ENCODE peak calls at places on chromosomes 1 and 21, in four cellular contexts. One of them, this sample, is unnamed.

GRCh38 chr1:117656202-117656641 is 50.4 kb downstream of the TENT5C start:
- DNase-seq in A549: no peak
- DNase-seq in GM12878: peak; percentile 73
- DNase-seq in K562: no peak
- DNase-seq in this sample: no peak

GRCh38 chr1:44677201-44677520 is 2.6 kb downstream of the ARMH1 start:
- DNase-seq in K562: peak; percentile 56
- DNase-seq in GM12878: no peak
- DNase-seq in A549: peak; percentile 51
- DNase-seq in this sample: peak; percentile 53

GRCh38 chr1:115138973-115139372 is 49.7 kb upstream of the TSPAN2 start:
- DNase-seq in A549: peak; percentile 90
- DNase-seq in K562: peak; percentile 86
- DNase-seq in GM12878: peak; percentile 9
- DNase-seq in this sample: peak; percentile 94

GRCh38 chr1:145977486-145978476 is 13.3 kb downstream of the POLR3GL start:
- DNase-seq in K562: peak; percentile 72
- DNase-seq in A549: peak; percentile 80
- DNase-seq in GM12878: no peak
- DNase-seq in this sample: peak; percentile 85

GRCh38 chr1:85681087-85681486 is 27.1 kb downstream of the ZNHIT6 start:
- DNase-seq in K562: no peak
- DNase-seq in A549: peak; percentile 60
- DNase-seq in GM12878: no peak
- DNase-seq in this sample: peak; percentile 68

GRCh38 chr1:223775054-223775453 is 62.7 kb downstream of the CAPN2 start:
- DNase-seq in A549: no peak
- DNase-seq in K562: no peak
- DNase-seq in GM12878: no peak
- DNase-seq in this sample: peak; percentile 30

GRCh38 chr1:209855623-209856022 is 27.9 kb downstream of the UTP25 start:
- DNase-seq in K562: no peak
- DNase-seq in A549: no peak
- DNase-seq in GM12878: no peak
- DNase-seq in this sample: no peak

GRCh38 chr1:167136191-167136614 is 42.3 kb downstream of the STYXL2 start:
- DNase-seq in K562: no peak
- DNase-seq in GM12878: no peak
- DNase-seq in A549: no peak
- DNase-seq in this sample: peak; percentile 12

GRCh38 chr1:93255222-93256079 is 74.9 kb downstream of the CCDC18 start:
- DNase-seq in A549: no peak
- DNase-seq in K562: no peak
- DNase-seq in GM12878: no peak
- DNase-seq in this sample: peak; percentile 92

GRCh38 chr1:58621375-58621774 is 44.3 kb upstream of the TACSTD2 start:
- DNase-seq in GM12878: no peak
- DNase-seq in A549: no peak
- DNase-seq in K562: no peak
- DNase-seq in this sample: no peak

GRCh38 chr1:12052997-12053686 is 10.0 kb upstream of the TNFRSF8 start:
- DNase-seq in K562: no peak
- DNase-seq in A549: no peak
- DNase-seq in GM12878: no peak
- DNase-seq in this sample: no peak

GRCh38 chr1:167599839-167600581 is 30.0 kb upstream of the RCSD1 start:
- DNase-seq in A549: peak; percentile 42
- DNase-seq in GM12878: peak; percentile 79
- DNase-seq in K562: peak; percentile 59
- DNase-seq in this sample: peak; percentile 22

GRCh38 chr1:1421147-1421906 is at the start of gene ANKRD65:
- DNase-seq in K562: no peak
- DNase-seq in GM12878: no peak
- DNase-seq in A549: no peak
- DNase-seq in this sample: no peak

GRCh38 chr1:151968791-151969399 is 24.8 kb downstream of the S100A10 start:
- DNase-seq in A549: peak; percentile 60
- DNase-seq in GM12878: no peak
- DNase-seq in K562: no peak
- DNase-seq in this sample: no peak

GRCh38 chr1:19079983-19080472 is 123.6 kb upstream of the IFFO2 start:
- DNase-seq in K562: no peak
- DNase-seq in GM12878: no peak
- DNase-seq in A549: peak; percentile 51
- DNase-seq in this sample: peak; percentile 10

GRCh38 chr1:150692720-150693119 is 4.2 kb downstream of the GOLPH3L start:
- DNase-seq in K562: no peak
- DNase-seq in GM12878: no peak
- DNase-seq in A549: no peak
- DNase-seq in this sample: peak; percentile 8

GRCh38 chr1:7044471-7044805 is 259.2 kb downstream of the CAMTA1 start:
- DNase-seq in GM12878: no peak
- DNase-seq in A549: no peak
- DNase-seq in K562: no peak
- DNase-seq in this sample: no peak

GRCh38 chr1:47710075-47711071 is 272.5 kb downstream of the FOXD2 start:
- DNase-seq in GM12878: no peak
- DNase-seq in K562: peak; percentile 95
- DNase-seq in A549: peak; percentile 49
- DNase-seq in this sample: peak; percentile 37

GRCh38 chr1:68217060-68217554 is 15.2 kb downstream of the WLS start:
- DNase-seq in GM12878: no peak
- DNase-seq in A549: no peak
- DNase-seq in K562: no peak
- DNase-seq in this sample: no peak

GRCh38 chr1:52556641-52557360 is 3.9 kb upstream of the TUT4 start:
- DNase-seq in A549: no peak
- DNase-seq in K562: no peak
- DNase-seq in GM12878: no peak
- DNase-seq in this sample: no peak

GRCh38 chr1:154616659-154617345 is 8.8 kb upstream of the ADAR start:
- DNase-seq in GM12878: no peak
- DNase-seq in A549: no peak
- DNase-seq in K562: no peak
- DNase-seq in this sample: peak; percentile 36

GRCh38 chr1:19072285-19072981 is 116.0 kb upstream of the IFFO2 start:
- DNase-seq in K562: no peak
- DNase-seq in A549: no peak
- DNase-seq in GM12878: no peak
- DNase-seq in this sample: no peak

GRCh38 chr1:153616144-153616884 is at the start of gene S100A14:
- DNase-seq in K562: peak; percentile 61
- DNase-seq in A549: no peak
- DNase-seq in GM12878: no peak
- DNase-seq in this sample: no peak

GRCh38 chr1:32474954-32475353 is 10.1 kb downstream of the ZBTB8B start:
- DNase-seq in K562: no peak
- DNase-seq in GM12878: no peak
- DNase-seq in A549: no peak
- DNase-seq in this sample: no peak

GRCh38 chr1:21311016-21311415 is 20.8 kb upstream of the ECE1 start:
- DNase-seq in GM12878: no peak
- DNase-seq in A549: no peak
- DNase-seq in K562: no peak
- DNase-seq in this sample: no peak

GRCh38 chr1:181737056-181737455 is 253.7 kb downstream of the CACNA1E start:
- DNase-seq in GM12878: no peak
- DNase-seq in K562: peak; percentile 22
- DNase-seq in A549: no peak
- DNase-seq in this sample: no peak

GRCh38 chr1:60283690-60284089 is 210.1 kb upstream of the C1orf87 start:
- DNase-seq in A549: no peak
- DNase-seq in K562: no peak
- DNase-seq in GM12878: no peak
- DNase-seq in this sample: no peak
- TF ChIP-seq ELK1 in A549: no peak
- TF ChIP-seq ELK1 in K562: no peak
- TF ChIP-seq ELK1 in GM12878: no peak
- TF ChIP-seq ELK1 in this sample: no peak

DNA sequence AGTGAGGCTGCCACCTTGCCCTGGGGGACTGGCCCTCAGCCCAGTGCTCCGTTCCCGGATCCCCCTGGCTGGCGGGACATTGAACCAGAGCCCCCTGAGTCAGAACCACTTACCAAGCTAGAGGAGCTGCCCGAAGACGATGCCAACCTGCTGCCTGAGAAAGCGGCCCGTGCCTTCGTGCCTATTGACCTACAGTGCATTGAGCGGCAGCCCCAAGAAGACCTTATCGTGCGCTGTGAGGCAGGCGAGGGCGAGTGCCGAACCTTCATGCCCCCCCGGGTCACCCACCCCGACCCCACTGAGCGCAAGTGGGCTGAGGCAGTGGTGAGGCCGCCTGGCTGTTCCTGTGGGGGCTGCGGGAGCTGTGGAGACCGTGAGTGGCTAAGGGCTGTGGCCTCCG is 1.3 kb downstream of the TMEM79 start:
- DNase-seq in A549: no peak
- DNase-seq in K562: no peak
- DNase-seq in GM12878: no peak
- DNase-seq in this sample: no peak
- H3K27ac ChIP-seq in A549: no peak overlapping the region
- H3K27ac ChIP-seq in K562: no peak overlapping the region
- H3K27ac ChIP-seq in GM12878: no peak overlapping the region
- H3K27ac ChIP-seq in this sample: no peak overlapping the region

GRCh38 chr1:186923434-186923833 is 94.7 kb downstream of the PLA2G4A start:
- DNase-seq in A549: no peak
- DNase-seq in K562: no peak
- DNase-seq in GM12878: no peak
- DNase-seq in this sample: no peak
- TF ChIP-seq ELK1 in A549: no peak
- TF ChIP-seq ELK1 in K562: no peak
- TF ChIP-seq ELK1 in GM12878: no peak
- TF ChIP-seq ELK1 in this sample: no peak

GRCh38 chr1:241532173-241532553 is at the start of gene KMO:
- DNase-seq in GM12878: no peak
- DNase-seq in A549: no peak
- DNase-seq in K562: no peak
- DNase-seq in this sample: peak; percentile 3
- H3K27ac ChIP-seq in GM12878: peak within 1 kb of the TSS; percentile 89
- H3K27ac ChIP-seq in A549: peak within 1 kb of the TSS; percentile 76
- H3K27ac ChIP-seq in K562: peak within 1 kb of the TSS; percentile 48
- H3K27ac ChIP-seq in this sample: peak within 1 kb of the TSS; percentile 9

GRCh38 chr21:46328151-46328550 is 4.2 kb downstream of the PCNT start:
- DNase-seq in K562: no peak
- DNase-seq in A549: no peak
- DNase-seq in GM12878: no peak
- DNase-seq in this sample: no peak

GRCh38 chr21:46324390-46325072 is 575 bp downstream of the PCNT start:
- DNase-seq in A549: peak; percentile 80
- DNase-seq in GM12878: no peak
- DNase-seq in K562: peak; percentile 96
- DNase-seq in this sample: peak; percentile 70

GRCh38 chr21:46325073-46325912 is 1.3 kb downstream of the PCNT start:
- DNase-seq in K562: peak; percentile 59
- DNase-seq in GM12878: no peak
- DNase-seq in A549: peak; percentile 69
- DNase-seq in this sample: peak; percentile 47

GRCh38 chr21:46327711-46328110 is 3.8 kb downstream of the PCNT start:
- DNase-seq in K562: no peak
- DNase-seq in GM12878: no peak
- DNase-seq in A549: no peak
- DNase-seq in this sample: no peak

GRCh38 chr21:46326110-46326703 is 2.3 kb downstream of the PCNT start:
- DNase-seq in K562: no peak
- DNase-seq in GM12878: no peak
- DNase-seq in A549: no peak
- DNase-seq in this sample: no peak
- TF ChIP-seq ELK1 in K562: no peak
- TF ChIP-seq ELK1 in GM12878: no peak
- TF ChIP-seq ELK1 in A549: no peak
- TF ChIP-seq ELK1 in this sample: no peak

GRCh38 chr1:108815566-108815965 is 41.3 kb downstream of the AKNAD1 start:
- DNase-seq in A549: no peak
- DNase-seq in GM12878: no peak
- DNase-seq in K562: no peak
- DNase-seq in this sample: no peak

GRCh38 chr1:108817016-108817415 is 39.9 kb downstream of the AKNAD1 start:
- DNase-seq in GM12878: no peak
- DNase-seq in K562: no peak
- DNase-seq in A549: no peak
- DNase-seq in this sample: peak; percentile 74

GRCh38 chr1:108816049-108816882 is 40.6 kb downstream of the AKNAD1 start:
- DNase-seq in K562: peak; percentile 35
- DNase-seq in A549: peak; percentile 44
- DNase-seq in GM12878: no peak
- DNase-seq in this sample: peak; percentile 93

GRCh38 chr1:108813326-108813725 is 43.6 kb downstream of the AKNAD1 start:
- DNase-seq in K562: no peak
- DNase-seq in A549: no peak
- DNase-seq in GM12878: no peak
- DNase-seq in this sample: no peak

GRCh38 chr1:108814343-108815125 is 42.4 kb downstream of the AKNAD1 start:
- DNase-seq in GM12878: no peak
- DNase-seq in A549: no peak
- DNase-seq in K562: no peak
- DNase-seq in this sample: peak; percentile 38
- H3K27ac ChIP-seq in GM12878: no peak overlapping the region
- H3K27ac ChIP-seq in A549: no peak overlapping the region
- H3K27ac ChIP-seq in K562: no peak overlapping the region
- H3K27ac ChIP-seq in this sample: peak overlapping the region; percentile 28

GRCh38 chr1:15288173-15288926 is 41.3 kb downstream of the FHAD1 start:
- DNase-seq in GM12878: no peak
- DNase-seq in K562: no peak
- DNase-seq in A549: peak; percentile 54
- DNase-seq in this sample: no peak
- TF ChIP-seq ELK1 in GM12878: no peak
- TF ChIP-seq ELK1 in K562: no peak
- TF ChIP-seq ELK1 in A549: no peak
- TF ChIP-seq ELK1 in this sample: no peak

DNA sequence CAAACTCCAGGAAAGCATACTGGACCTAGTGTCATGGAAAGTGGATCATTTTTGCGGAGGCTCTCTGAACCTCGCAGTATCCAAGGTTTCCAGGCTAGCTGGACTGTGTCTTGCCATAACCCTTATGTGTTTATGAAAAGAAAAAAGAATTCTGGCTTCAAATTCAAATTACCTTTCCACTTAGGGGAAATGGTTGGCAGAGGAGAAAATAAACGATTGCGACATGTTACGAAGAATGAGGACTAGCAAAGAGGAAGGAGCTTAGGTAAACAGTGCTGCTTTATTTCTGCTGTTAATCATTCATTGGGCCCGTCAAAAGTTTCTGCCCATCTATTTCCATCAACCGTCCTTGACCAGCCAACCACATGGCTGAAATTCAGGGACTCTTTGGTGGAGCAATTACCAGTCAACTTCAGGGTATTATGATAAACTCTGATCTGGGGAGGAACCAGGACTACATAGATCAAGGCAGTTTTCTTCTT is at the start of gene C4BPA:
- DNase-seq in A549: peak; percentile 28
- DNase-seq in K562: no peak
- DNase-seq in GM12878: no peak
- DNase-seq in this sample: no peak
- H3K27ac ChIP-seq in A549: peak within 1 kb of the TSS; percentile 6
- H3K27ac ChIP-seq in K562: no peak within 1 kb of the TSS
- H3K27ac ChIP-seq in GM12878: no peak within 1 kb of the TSS
- H3K27ac ChIP-seq in this sample: no peak within 1 kb of the TSS

This sample was measured in IMR-90.